ENCODE peak calls at places on chromosome 19, in seven cellular contexts. Z, D, J, T, L, F and G are unnamed samples. For H3K4me1 and H3K27me3, the result is how much of the 10 kb centered on the place peaks cover.

GRCh38 chr19:11174336-11174735 is 18.8 kb upstream of the SPC24 start:
- DNase-seq in Z (no peak), D (no peak), J (no peak), T (no peak), L (no peak), F (no peak), G (no peak)

GRCh38 chr19:17081672-17082630 is 6.4 kb downstream of the MYO9B start:
- DNase-seq in Z (peak), D (peak), J (peak), T (no peak), L (no peak), F (no peak), G (no peak)

GRCh38 chr19:43809762-43810696 is 7.8 kb upstream of the LYPD5 start:
- DNase-seq in Z (peak), D (no peak), J (no peak), T (no peak), L (peak), F (no peak), G (peak)

GRCh38 chr19:10454267-10454666 is 33.9 kb downstream of the PDE4A start:
- DNase-seq in Z (peak), D (no peak), J (no peak), T (no peak), L (peak), F (peak), G (peak)

GRCh38 chr19:45057444-45057843 is 18.6 kb downstream of the CLASRP start:
- DNase-seq in Z (no peak), D (no peak), J (no peak), T (no peak), L (no peak), F (no peak), G (no peak)

GRCh38 chr19:49851456-49852259 is 699 bp downstream of the PTOV1 start:
- DNase-seq in Z (peak), D (peak), J (peak), T (peak), L (peak), F (peak), G (peak)

GRCh38 chr19:12597594-12597993 is 13.0 kb downstream of the ZNF490 start:
- DNase-seq in Z (no peak), D (no peak), J (no peak), T (no peak), L (no peak), F (no peak), G (no peak)

GRCh38 chr19:13103961-13104847 is 1.5 kb upstream of the LYL1 start:
- DNase-seq in Z (no peak), D (peak), J (peak), T (peak), L (peak), F (peak), G (no peak)

GRCh38 chr19:15469513-15470297 is 5.4 kb upstream of the RASAL3 start:
- DNase-seq in Z (peak), D (no peak), J (no peak), T (no peak), L (peak), F (no peak), G (no peak)

GRCh38 chr19:16309653-16310052 is 15.0 kb upstream of the KLF2 start:
- DNase-seq in Z (no peak), D (no peak), J (no peak), T (no peak), L (no peak), F (no peak), G (no peak)

GRCh38 chr19:57512845-57513244 is 13.1 kb downstream of the ZNF773 start:
- DNase-seq in Z (peak), D (no peak), J (peak), T (no peak), L (no peak), F (peak), G (peak)

GRCh38 chr19:14349426-14349825 is 31.8 kb upstream of the ADGRE5 start:
- DNase-seq in Z (no peak), D (no peak), J (no peak), T (no peak), L (no peak), F (no peak), G (no peak)

GRCh38 chr19:45130888-45131615 is 29.7 kb downstream of the NKPD1 start:
- DNase-seq in Z (no peak), D (no peak), J (no peak), T (no peak), L (peak), F (peak), G (peak)

GRCh38 chr19:15116856-15117255 is 9.7 kb downstream of the SYDE1 start:
- DNase-seq in Z (no peak), D (no peak), J (no peak), T (no peak), L (no peak), F (no peak), G (no peak)

GRCh38 chr19:18306209-18306902 is 16.5 kb downstream of the LSM4 start:
- DNase-seq in Z (no peak), D (no peak), J (peak), T (peak), L (no peak), F (no peak), G (no peak)

GRCh38 chr19:19068659-19069509 is 5.1 kb downstream of the SLC25A42 start:
- DNase-seq in Z (no peak), D (no peak), J (no peak), T (no peak), L (no peak), F (no peak), G (no peak)

GRCh38 chr19:13689050-13689449 is 75.3 kb upstream of the MRI1 start:
- DNase-seq in Z (peak), D (no peak), J (no peak), T (no peak), L (peak), F (peak), G (peak)

GRCh38 chr19:4654437-4655361 is 15.4 kb downstream of the TNFAIP8L1 start:
- DNase-seq in Z (no peak), D (no peak), J (no peak), T (no peak), L (no peak), F (no peak), G (no peak)

GRCh38 chr19:292281-292884 is 1.2 kb upstream of the PLPP2 start:
- DNase-seq in Z (no peak), D (no peak), J (no peak), T (no peak), L (no peak), F (no peak), G (no peak)

GRCh38 chr19:49691243-49692101 is 556 bp downstream of the CPT1C start:
- DNase-seq in Z (peak), D (peak), J (peak), T (peak), L (peak), F (no peak), G (peak)

GRCh38 chr19:1064661-1065605 is 2.0 kb upstream of the ARHGAP45 start:
- DNase-seq in Z (peak), D (no peak), J (peak), T (peak), L (peak), F (peak), G (no peak)

GRCh38 chr19:958967-959685 is 25.0 kb upstream of the WDR18 start:
- DNase-seq in Z (peak), D (no peak), J (no peak), T (no peak), L (no peak), F (no peak), G (no peak)

GRCh38 chr19:17841810-17842662 is 5.7 kb downstream of the JAK3 start:
- DNase-seq in Z (peak), D (peak), J (peak), T (peak), L (peak), F (peak), G (peak)

GRCh38 chr19:4175669-4175931 is 6.8 kb downstream of the SIRT6 start:
- DNase-seq in Z (no peak), D (no peak), J (no peak), T (no peak), L (no peak), F (no peak), G (no peak)

GRCh38 chr19:11142528-11143171 is 12.9 kb downstream of the SPC24 start:
- DNase-seq in Z (peak), D (peak), J (peak), T (peak), L (peak), F (no peak), G (peak)

GRCh38 chr19:29708553-29709439 is 6.3 kb downstream of the C19orf12 start:
- DNase-seq in Z (peak), D (no peak), J (no peak), T (peak), L (no peak), F (no peak), G (no peak)

GRCh38 chr19:45817725-45818301 is 2.7 kb upstream of the RSPH6A start:
- DNase-seq in Z (no peak), D (no peak), J (peak), T (no peak), L (peak), F (no peak), G (peak)

GRCh38 chr19:49513746-49514118 is 1.3 kb downstream of the FCGRT start:
- DNase-seq in Z (no peak), D (no peak), J (no peak), T (no peak), L (no peak), F (no peak), G (no peak)

GRCh38 chr19:8511573-8512101 is 2.3 kb downstream of the ZNF414 start:
- DNase-seq in Z (no peak), D (no peak), J (peak), T (peak), L (no peak), F (no peak), G (no peak)

GRCh38 chr19:30086220-30086619 is 144.2 kb downstream of the URI1 start:
- DNase-seq in Z (no peak), D (no peak), J (no peak), T (no peak), L (no peak), F (no peak), G (no peak)

GRCh38 chr19:48877900-48878218 is 5.6 kb downstream of the PPP1R15A start:
- DNase-seq in Z (no peak), D (no peak), J (no peak), T (no peak), L (no peak), F (no peak), G (no peak)

DNA sequence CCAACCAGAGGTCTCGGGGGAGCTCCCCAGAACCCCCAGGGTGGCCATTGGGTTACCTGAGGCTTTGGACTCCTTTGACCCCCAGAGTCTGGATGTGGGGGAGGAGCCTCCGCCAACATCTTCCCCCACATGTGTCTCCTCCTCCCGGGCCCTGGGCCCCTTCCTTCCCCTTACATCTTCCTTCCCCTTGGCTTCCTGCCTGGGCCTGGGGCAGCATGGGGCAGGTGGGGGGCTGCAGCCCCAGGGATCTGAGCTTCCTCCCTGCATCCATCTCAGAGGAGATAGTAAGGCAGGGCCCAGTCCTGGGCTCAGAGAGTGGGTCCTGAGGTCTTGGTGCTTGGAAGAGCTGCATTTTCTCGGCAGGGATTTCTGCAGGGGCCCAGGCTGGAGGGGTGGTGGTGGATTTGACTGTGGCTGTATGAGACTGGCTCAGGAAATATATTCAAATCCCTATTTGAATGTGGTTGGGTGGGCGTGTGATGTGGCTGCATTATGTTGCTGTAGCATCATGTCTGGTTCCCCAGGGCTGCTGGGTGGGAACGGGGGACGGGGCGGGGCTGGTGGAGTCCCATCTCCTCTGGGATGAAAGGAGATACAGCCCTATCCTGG is 919 bp downstream of the VAV1 start:
- DNase-seq in Z (no peak), D (no peak), J (peak), T (no peak), L (no peak), F (peak), G (no peak)
- H3K4me1 ChIP-seq in Z (under half), D (under half), J (under half), T (under half), L (under half), F (under half), G (under half)

DNA sequence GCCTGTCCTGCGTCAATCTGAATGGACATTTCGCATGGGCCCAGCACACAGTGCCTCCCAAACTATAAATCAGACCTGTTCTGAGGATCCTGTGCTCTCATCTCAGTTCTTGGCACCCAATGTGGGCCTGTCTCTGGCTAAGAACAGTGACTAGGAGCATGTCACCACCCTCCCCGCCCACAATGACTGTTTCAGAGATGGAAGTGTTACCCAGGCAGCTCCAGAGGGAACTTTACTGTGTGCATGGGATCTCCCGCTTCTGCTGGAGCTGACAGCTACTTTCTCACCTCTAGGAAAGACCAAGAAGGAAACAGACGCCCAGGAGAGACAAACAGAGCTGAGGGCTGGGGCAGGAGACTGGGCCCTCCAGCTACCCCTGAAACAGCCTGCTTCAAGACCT is 45.0 kb downstream of the KCTD15 start:
- DNase-seq in Z (no peak), D (no peak), J (no peak), T (no peak), L (no peak), F (no peak), G (no peak)
- H3K27me3 ChIP-seq in Z (under half), D (under half), J (under half), T (under half), L (under half), F (under half), G (under half)

GRCh38 chr19:39179754-39180153 is 17.0 kb upstream of the NCCRP1 start:
- DNase-seq in Z (no peak), D (no peak), J (no peak), T (no peak), L (no peak), F (no peak), G (no peak)
- H3K27ac ChIP-seq in Z (no peak), D (no peak), J (no peak), T (no peak), L (no peak), F (no peak), G (no peak)

GRCh38 chr19:35693835-35694599 is 10.3 kb upstream of the ZBTB32 start:
- DNase-seq in Z (peak), D (peak), J (peak), T (peak), L (peak), F (peak), G (peak)
- H3K4me1 ChIP-seq in Z (under half), D (under half), J (under half), T (under half), L (under half), F (under half), G (under half)

GRCh38 chr19:54477650-54478049 is 4.6 kb upstream of the CDC42EP5 start:
- DNase-seq in Z (no peak), D (no peak), J (no peak), T (no peak), L (no peak), F (no peak), G (no peak)
- H3K27me3 ChIP-seq in Z (under half), D (under half), J (under half), T (under half), L (under half), F (under half), G (under half)

DNA sequence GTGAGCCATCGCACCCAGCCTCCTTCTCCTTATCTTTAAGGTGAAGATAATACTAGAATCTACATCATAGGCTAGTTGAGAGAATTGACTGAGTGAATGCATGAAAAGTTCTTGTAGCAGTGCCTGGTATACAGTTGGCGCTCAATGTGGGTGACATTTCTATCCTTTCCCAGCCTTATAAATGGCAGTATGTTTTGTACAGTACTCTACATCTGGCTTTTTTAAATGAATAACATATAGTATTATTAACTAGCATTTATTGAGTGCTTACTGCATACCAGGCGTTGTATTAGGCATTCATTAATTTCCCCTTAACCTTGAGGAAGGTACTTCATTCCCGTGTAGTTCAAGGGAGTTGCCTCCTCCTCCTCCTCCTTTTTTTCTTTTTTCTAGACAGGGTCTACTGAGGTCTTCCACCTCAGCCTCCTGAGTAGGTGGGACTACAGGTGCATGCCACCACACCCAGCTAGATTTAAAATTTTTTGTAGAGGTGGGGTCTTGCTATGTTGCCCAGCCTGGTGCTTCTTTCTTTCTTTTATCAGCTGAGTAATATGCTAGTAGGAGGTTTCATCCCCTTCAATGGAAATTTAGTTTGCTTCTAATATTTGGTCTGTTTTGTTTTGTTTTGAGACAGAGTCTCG is 2.8 kb downstream of the C5AR1 start:
- DNase-seq in Z (no peak), D (no peak), J (no peak), T (no peak), L (no peak), F (no peak), G (no peak)
- H3K27ac ChIP-seq in Z (no peak), D (no peak), J (no peak), T (no peak), L (no peak), F (no peak), G (no peak)

DNA sequence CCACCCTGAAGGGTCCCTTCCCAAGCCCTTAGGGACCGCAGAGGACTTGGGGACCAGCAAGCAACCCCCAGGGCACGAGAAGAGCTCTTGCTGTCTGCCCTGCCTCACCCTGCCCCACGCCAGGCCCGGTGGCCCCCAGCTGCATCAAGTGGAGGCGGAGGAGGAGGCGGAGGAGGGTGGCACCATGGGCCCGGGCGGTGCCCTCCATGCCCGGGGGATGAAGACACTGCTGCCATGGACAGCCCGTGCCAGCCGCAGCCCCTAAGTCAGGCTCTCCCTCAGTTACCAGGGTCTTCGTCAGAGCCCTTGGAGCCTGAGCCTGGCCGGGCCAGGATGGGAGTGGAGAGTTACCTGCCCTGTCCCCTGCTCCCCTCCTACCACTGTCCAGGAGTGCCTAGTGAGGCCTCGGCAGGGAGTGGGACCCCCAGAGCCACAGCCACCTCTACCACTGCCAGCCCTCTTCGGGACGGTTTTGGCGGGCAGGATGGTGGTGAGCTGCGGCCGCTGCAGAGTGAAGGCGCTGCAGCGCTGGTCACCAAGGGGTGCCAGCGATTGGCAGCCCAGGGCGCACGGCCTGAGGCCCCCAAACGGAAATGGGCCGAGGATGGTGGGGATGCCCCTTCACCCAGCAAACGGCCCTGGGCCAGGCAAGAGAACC is 1.5 kb downstream of the EGLN2 start:
- DNase-seq in Z (no peak), D (no peak), J (no peak), T (no peak), L (no peak), F (no peak), G (no peak)
- H3K4me1 ChIP-seq in Z (under half), D (under half), J (under half), T (under half), L (under half), F (half or more), G (under half)